ENCODE peak calls at places on chromosomes 12 and 14, in nine cellular contexts. One of them, this sample, is unnamed.

GRCh38 chr12:107513636-107514400 is 171.8 kb upstream of the PWP1 start:
- DNase-seq in thyroid gland: no peak
- DNase-seq in anterior cingulate cortex: no peak
- DNase-seq in ELR: no peak
- DNase-seq in NCI-H2107: no peak
- DNase-seq in substantia nigra: no peak
- DNase-seq in HFF-Myc: no peak
- DNase-seq in CD4-positive, alpha-beta T cell: no peak
- DNase-seq in activated naive CD4-positive, alpha-beta T cell treated with Interleukin-2 at 50 U/mL for 16 hours: no peak
- DNase-seq in this sample: no peak

GRCh38 chr14:98136019-98136418 is 1136.0 kb downstream of the BCL11B start:
- DNase-seq in thyroid gland: no peak
- DNase-seq in anterior cingulate cortex: no peak
- DNase-seq in ELR: no peak
- DNase-seq in NCI-H2107: peak
- DNase-seq in substantia nigra: no peak
- DNase-seq in HFF-Myc: no peak
- DNase-seq in CD4-positive, alpha-beta T cell: peak
- DNase-seq in activated naive CD4-positive, alpha-beta T cell treated with Interleukin-2 at 50 U/mL for 16 hours: no peak
- DNase-seq in this sample: no peak

GRCh38 chr12:112901271-112901670 is 5.5 kb upstream of the OAS1 start:
- DNase-seq in thyroid gland: no peak
- DNase-seq in anterior cingulate cortex: no peak
- DNase-seq in ELR: no peak
- DNase-seq in NCI-H2107: no peak
- DNase-seq in substantia nigra: no peak
- DNase-seq in HFF-Myc: no peak
- DNase-seq in CD4-positive, alpha-beta T cell: no peak
- DNase-seq in activated naive CD4-positive, alpha-beta T cell treated with Interleukin-2 at 50 U/mL for 16 hours: no peak
- DNase-seq in this sample: no peak

GRCh38 chr14:70265422-70265821 is 76.7 kb upstream of the SLC8A3 start:
- DNase-seq in thyroid gland: no peak
- DNase-seq in anterior cingulate cortex: no peak
- DNase-seq in ELR: no peak
- DNase-seq in NCI-H2107: no peak
- DNase-seq in substantia nigra: no peak
- DNase-seq in HFF-Myc: no peak
- DNase-seq in CD4-positive, alpha-beta T cell: no peak
- DNase-seq in activated naive CD4-positive, alpha-beta T cell treated with Interleukin-2 at 50 U/mL for 16 hours: no peak
- DNase-seq in this sample: no peak

GRCh38 chr14:21894003-21894897 is 220.6 kb upstream of the OR4E1 start:
- DNase-seq in thyroid gland: peak
- DNase-seq in anterior cingulate cortex: no peak
- DNase-seq in ELR: no peak
- DNase-seq in NCI-H2107: no peak
- DNase-seq in substantia nigra: no peak
- DNase-seq in HFF-Myc: no peak
- DNase-seq in CD4-positive, alpha-beta T cell: peak
- DNase-seq in activated naive CD4-positive, alpha-beta T cell treated with Interleukin-2 at 50 U/mL for 16 hours: peak
- DNase-seq in this sample: peak

GRCh38 chr12:48193623-48194022 is 9.5 kb downstream of the OR10AD1 start:
- DNase-seq in thyroid gland: no peak
- DNase-seq in anterior cingulate cortex: no peak
- DNase-seq in ELR: no peak
- DNase-seq in NCI-H2107: no peak
- DNase-seq in substantia nigra: no peak
- DNase-seq in HFF-Myc: no peak
- DNase-seq in CD4-positive, alpha-beta T cell: no peak
- DNase-seq in activated naive CD4-positive, alpha-beta T cell treated with Interleukin-2 at 50 U/mL for 16 hours: no peak
- DNase-seq in this sample: no peak

GRCh38 chr14:21191809-21192446 is 36.1 kb upstream of the OR5AU1 start:
- DNase-seq in thyroid gland: peak
- DNase-seq in anterior cingulate cortex: peak
- DNase-seq in ELR: peak
- DNase-seq in NCI-H2107: peak
- DNase-seq in substantia nigra: no peak
- DNase-seq in HFF-Myc: no peak
- DNase-seq in CD4-positive, alpha-beta T cell: peak
- DNase-seq in activated naive CD4-positive, alpha-beta T cell treated with Interleukin-2 at 50 U/mL for 16 hours: peak
- DNase-seq in this sample: peak

GRCh38 chr12:25352078-25352918 is 101.6 kb upstream of the KRAS start:
- DNase-seq in thyroid gland: no peak
- DNase-seq in anterior cingulate cortex: no peak
- DNase-seq in ELR: peak
- DNase-seq in NCI-H2107: no peak
- DNase-seq in substantia nigra: no peak
- DNase-seq in HFF-Myc: no peak
- DNase-seq in CD4-positive, alpha-beta T cell: no peak
- DNase-seq in activated naive CD4-positive, alpha-beta T cell treated with Interleukin-2 at 50 U/mL for 16 hours: no peak
- DNase-seq in this sample: no peak

GRCh38 chr12:5375547-5376295 is 56.2 kb upstream of the NTF3 start:
- DNase-seq in thyroid gland: no peak
- DNase-seq in anterior cingulate cortex: no peak
- DNase-seq in ELR: no peak
- DNase-seq in NCI-H2107: no peak
- DNase-seq in substantia nigra: no peak
- DNase-seq in HFF-Myc: no peak
- DNase-seq in CD4-positive, alpha-beta T cell: no peak
- DNase-seq in activated naive CD4-positive, alpha-beta T cell treated with Interleukin-2 at 50 U/mL for 16 hours: no peak
- DNase-seq in this sample: no peak

GRCh38 chr12:66403746-66404145 is 101.5 kb downstream of the HELB start:
- DNase-seq in thyroid gland: peak
- DNase-seq in anterior cingulate cortex: no peak
- DNase-seq in ELR: no peak
- DNase-seq in NCI-H2107: no peak
- DNase-seq in substantia nigra: no peak
- DNase-seq in HFF-Myc: no peak
- DNase-seq in CD4-positive, alpha-beta T cell: no peak
- DNase-seq in activated naive CD4-positive, alpha-beta T cell treated with Interleukin-2 at 50 U/mL for 16 hours: no peak
- DNase-seq in this sample: no peak